ENCODE peak calls at places on chromosomes 6 and 20, in ten cellular contexts. W is OCI-LY7; S is HL-60; L is stimulated activated CD4-positive, alpha-beta T cell treated with anti-CD3 and anti-CD28 coated beads, Interleukin-4, amount 100 ng/mL, for 24 hours; A is left ventricle myocardium inferior; X is HS-27A; K is activated T-helper 2 cell treated with anti-CD3 and anti-CD28 coated beads, Interferon-gamma antibody, Interleukin-2, Interleukin-4, amounts not matched to agents 10 μg/mL and 5 μg/mL and 100 μg/mL, durations not matched to agents 14 hours and 24 hours and 36 hours; G is MCF 10A; N is RWPE1; J is G401. Z is an unnamed sample.

GRCh38 chr20:21182832-21183563 is 57.1 kb downstream of the KIZ start:
- DNase-seq in G (peak), N (peak), S (no peak), X (peak), L (no peak), W (no peak), J (no peak), A (no peak), K (no peak), Z (no peak)

GRCh38 chr6:1667012-1667804 is 57.5 kb downstream of the FOXC1 start:
- DNase-seq in J (no peak), A (no peak), W (no peak), N (no peak), L (no peak), G (no peak), K (no peak), X (no peak), S (no peak), Z (no peak)

GRCh38 chr20:64101731-64102621 is 5.4 kb downstream of the NPBWR2 start:
- DNase-seq in J (no peak), L (peak), X (no peak), A (peak), N (peak), G (no peak), W (peak), S (no peak), K (peak), Z (no peak)

GRCh38 chr6:49205526-49205925 is 257.5 kb downstream of the MMUT start:
- DNase-seq in X (no peak), A (no peak), J (no peak), K (no peak), G (no peak), S (no peak), L (no peak), N (no peak), W (no peak), Z (no peak)

GRCh38 chr20:35448788-35449373 is 6.5 kb upstream of the CEP250 start:
- DNase-seq in J (no peak), G (no peak), X (no peak), S (no peak), W (no peak), A (no peak), N (no peak), K (no peak), L (no peak), Z (no peak)

GRCh38 chr6:30325150-30325872 is 1.4 kb upstream of the TRIM39 start:
- DNase-seq in L (peak), W (peak), A (peak), K (peak), X (no peak), G (peak), S (peak), N (peak), J (no peak), Z (no peak)

GRCh38 chr6:90790058-90790457 is 203.2 kb upstream of the MAP3K7 start:
- DNase-seq in K (no peak), L (no peak), G (no peak), W (no peak), X (no peak), A (no peak), S (no peak), J (no peak), N (no peak), Z (no peak)

GRCh38 chr20:57785061-57785460 is 75.2 kb upstream of the PMEPA1 start:
- DNase-seq in A (no peak), W (no peak), L (no peak), X (no peak), K (no peak), N (no peak), S (no peak), J (no peak), G (no peak), Z (no peak)

GRCh38 chr6:146990284-146990683 is 213.9 kb upstream of the STXBP5 start:
- DNase-seq in X (peak), W (no peak), J (peak), K (no peak), N (no peak), L (no peak), G (peak), S (no peak), A (no peak), Z (no peak)

GRCh38 chr6:159680104-159680503 is 12.9 kb downstream of the SOD2 start:
- DNase-seq in N (no peak), A (no peak), J (no peak), K (no peak), X (no peak), W (no peak), L (no peak), S (no peak), G (no peak), Z (no peak)

GRCh38 chr20:11726021-11726420 is 191.7 kb upstream of the BTBD3 start:
- DNase-seq in W (no peak), X (no peak), L (no peak), A (no peak), K (no peak), N (no peak), G (no peak), S (no peak), J (no peak), Z (no peak)

GRCh38 chr6:34315780-34316179 is 67.0 kb upstream of the SMIM29 start:
- DNase-seq in W (peak), N (no peak), J (no peak), X (no peak), L (no peak), G (no peak), A (no peak), S (peak), K (peak), Z (no peak)

GRCh38 chr6:121619013-121619412 is 183.6 kb downstream of the GJA1 start:
- DNase-seq in G (no peak), J (no peak), S (no peak), L (no peak), X (no peak), K (no peak), N (no peak), W (no peak), A (no peak), Z (no peak)

GRCh38 chr6:71404145-71404966 is 115.7 kb downstream of the OGFRL1 start:
- DNase-seq in S (no peak), G (peak), X (peak), K (no peak), L (no peak), N (peak), J (no peak), W (no peak), A (no peak), Z (peak)

GRCh38 chr6:74199146-74199680 is 503.2 kb downstream of the CD109 start:
- DNase-seq in G (no peak), A (no peak), L (no peak), J (no peak), S (no peak), W (no peak), K (no peak), N (no peak), X (no peak), Z (no peak)

GRCh38 chr20:51611625-51611890 is 69.0 kb upstream of the NFATC2 start:
- DNase-seq in X (no peak), N (no peak), S (no peak), W (no peak), G (no peak), L (no peak), J (no peak), K (no peak), A (no peak), Z (no peak)

GRCh38 chr20:1644101-1644962 is 13.2 kb downstream of the SIRPG start:
- DNase-seq in J (no peak), A (no peak), S (no peak), W (no peak), N (no peak), X (no peak), L (no peak), G (no peak), K (no peak), Z (no peak)

GRCh38 chr20:38084425-38084951 is 50.9 kb downstream of the RPRD1B start:
- DNase-seq in L (no peak), J (no peak), A (no peak), G (no peak), X (peak), K (no peak), W (no peak), S (no peak), N (no peak), Z (no peak)

GRCh38 chr6:118776607-118777549 is 117.1 kb upstream of the ASF1A start:
- DNase-seq in G (peak), J (peak), S (peak), L (peak), A (peak), W (peak), N (peak), X (peak), K (peak), Z (peak)

GRCh38 chr20:22106308-22106938 is 401.0 kb downstream of the PAX1 start:
- DNase-seq in J (peak), G (peak), K (no peak), L (no peak), S (no peak), A (no peak), N (peak), X (no peak), W (peak), Z (no peak)

GRCh38 chr6:134420638-134421181 is 102.8 kb upstream of the SGK1 start:
- DNase-seq in G (no peak), N (peak), X (peak), A (no peak), S (no peak), W (no peak), J (no peak), L (no peak), K (no peak), Z (no peak)

GRCh38 chr20:50146732-50147662 is 6.5 kb downstream of the PEDS1 start:
- DNase-seq in L (peak), J (no peak), S (peak), W (peak), A (no peak), G (peak), K (peak), N (peak), X (no peak), Z (peak)

GRCh38 chr20:51500311-51500710 is 42.2 kb downstream of the NFATC2 start:
- DNase-seq in W (peak), S (peak), L (peak), K (peak), X (no peak), A (no peak), G (peak), J (no peak), N (peak), Z (no peak)

GRCh38 chr20:47150403-47151152 is 205.9 kb downstream of the ZMYND8 start:
- DNase-seq in X (peak), N (peak), A (peak), W (peak), S (peak), G (peak), L (peak), K (no peak), J (peak), Z (no peak)

GRCh38 chr6:35638679-35639078 is 50.0 kb downstream of the FKBP5 start:
- DNase-seq in W (no peak), L (no peak), K (no peak), J (no peak), S (no peak), X (no peak), A (no peak), G (no peak), N (no peak), Z (no peak)

GRCh38 chr20:35279040-35279439 is 1.1 kb upstream of the MMP24OS start:
- DNase-seq in L (no peak), G (peak), A (no peak), J (no peak), K (no peak), S (no peak), N (peak), X (no peak), W (no peak), Z (no peak)

GRCh38 chr20:40743172-40743775 is 54.2 kb upstream of the MAFB start:
- DNase-seq in J (no peak), K (no peak), W (peak), N (no peak), X (no peak), L (no peak), A (no peak), G (no peak), S (no peak), Z (no peak)

GRCh38 chr6:14280766-14281293 is 163.3 kb downstream of the CD83 start:
- DNase-seq in J (no peak), G (no peak), N (no peak), K (no peak), W (peak), X (no peak), A (no peak), S (no peak), L (no peak), Z (no peak)

GRCh38 chr6:72783667-72784066 is 161.8 kb downstream of the KCNQ5 start:
- DNase-seq in J (no peak), S (no peak), K (no peak), A (no peak), L (no peak), X (no peak), G (peak), N (no peak), W (no peak), Z (no peak)

GRCh38 chr20:23244207-23244915 is 106.2 kb upstream of the NXT1 start:
- DNase-seq in A (no peak), L (no peak), K (no peak), N (no peak), X (no peak), J (no peak), G (no peak), S (no peak), W (no peak), Z (no peak)

GRCh38 chr6:143457563-143458359 is 7.2 kb downstream of the PEX3 start:
- DNase-seq in S (no peak), L (no peak), N (peak), J (no peak), K (no peak), A (no peak), G (peak), W (no peak), X (peak), Z (no peak)

GRCh38 chr6:46490425-46491200 is 636 bp downstream of the RCAN2 start:
- DNase-seq in J (peak), A (peak), G (peak), X (no peak), W (peak), K (no peak), S (no peak), L (no peak), N (no peak), Z (no peak)

GRCh38 chr20:956330-956951 is 40.3 kb upstream of the ANGPT4 start:
- DNase-seq in J (peak), A (peak), G (peak), W (peak), S (peak), L (peak), X (peak), N (peak), K (peak), Z (peak)

GRCh38 chr20:31869942-31870702 is at the start of the genes DUSP15 and TTLL9:
- DNase-seq in A (peak), L (no peak), K (no peak), J (peak), N (no peak), S (no peak), W (no peak), X (no peak), G (no peak), Z (no peak)

GRCh38 chr6:157273756-157274088 is 49.6 kb downstream of the TMEM242 start:
- DNase-seq in K (peak), A (peak), X (no peak), G (no peak), J (no peak), W (peak), L (peak), N (no peak), S (no peak), Z (no peak)

GRCh38 chr6:44456070-44456965 is 68.8 kb downstream of the CDC5L start:
- DNase-seq in N (peak), J (peak), G (peak), S (peak), X (no peak), L (peak), A (no peak), W (peak), K (no peak), Z (no peak)

GRCh38 chr6:49506569-49507111 is 6.9 kb downstream of the GLYATL3 start:
- DNase-seq in W (no peak), J (no peak), K (no peak), X (no peak), G (no peak), A (no peak), S (no peak), N (no peak), L (no peak), Z (no peak)

Z was measured in keratinocyte.